ENCODE peak calls at places on chromosomes 13 and 19, in four cellular contexts. One of them, this sample, is unnamed.

GRCh38 chr19:43774103-43774939 is 6.5 kb downstream of the KCNN4 start:
- DNase-seq in OCI-LY7: no peak
- DNase-seq in adrenal gland: peak; percentile 83
- DNase-seq in IMR-90: peak; percentile 58
- DNase-seq in this sample: peak; percentile 72

GRCh38 chr13:99655351-99656091 is 154.2 kb downstream of the TM9SF2 start:
- DNase-seq in OCI-LY7: no peak
- DNase-seq in adrenal gland: no peak
- DNase-seq in IMR-90: peak; percentile 24
- DNase-seq in this sample: no peak

GRCh38 chr13:34044041-34044440 is 226.1 kb downstream of the RFC3 start:
- DNase-seq in IMR-90: no peak
- DNase-seq in adrenal gland: no peak
- DNase-seq in OCI-LY7: no peak
- DNase-seq in this sample: no peak

GRCh38 chr13:74006666-74007065 is 127.5 kb downstream of the KLF12 start:
- DNase-seq in OCI-LY7: no peak
- DNase-seq in adrenal gland: no peak
- DNase-seq in IMR-90: no peak
- DNase-seq in this sample: no peak

GRCh38 chr13:30679483-30680330 is 55.6 kb upstream of the ALOX5AP start:
- DNase-seq in adrenal gland: no peak
- DNase-seq in IMR-90: peak; percentile 41
- DNase-seq in OCI-LY7: peak; percentile 69
- DNase-seq in this sample: no peak

GRCh38 chr13:98541211-98541610 is 35.7 kb downstream of the STK24 start:
- DNase-seq in OCI-LY7: no peak
- DNase-seq in IMR-90: no peak
- DNase-seq in adrenal gland: no peak
- DNase-seq in this sample: no peak

GRCh38 chr13:33330483-33330882 is 44.9 kb upstream of the STARD13 start:
- DNase-seq in adrenal gland: no peak
- DNase-seq in OCI-LY7: no peak
- DNase-seq in IMR-90: no peak
- DNase-seq in this sample: no peak

GRCh38 chr13:56039992-56040391 is 1100.7 kb upstream of the PRR20A start:
- DNase-seq in adrenal gland: no peak
- DNase-seq in IMR-90: no peak
- DNase-seq in OCI-LY7: no peak
- DNase-seq in this sample: no peak

DNA sequence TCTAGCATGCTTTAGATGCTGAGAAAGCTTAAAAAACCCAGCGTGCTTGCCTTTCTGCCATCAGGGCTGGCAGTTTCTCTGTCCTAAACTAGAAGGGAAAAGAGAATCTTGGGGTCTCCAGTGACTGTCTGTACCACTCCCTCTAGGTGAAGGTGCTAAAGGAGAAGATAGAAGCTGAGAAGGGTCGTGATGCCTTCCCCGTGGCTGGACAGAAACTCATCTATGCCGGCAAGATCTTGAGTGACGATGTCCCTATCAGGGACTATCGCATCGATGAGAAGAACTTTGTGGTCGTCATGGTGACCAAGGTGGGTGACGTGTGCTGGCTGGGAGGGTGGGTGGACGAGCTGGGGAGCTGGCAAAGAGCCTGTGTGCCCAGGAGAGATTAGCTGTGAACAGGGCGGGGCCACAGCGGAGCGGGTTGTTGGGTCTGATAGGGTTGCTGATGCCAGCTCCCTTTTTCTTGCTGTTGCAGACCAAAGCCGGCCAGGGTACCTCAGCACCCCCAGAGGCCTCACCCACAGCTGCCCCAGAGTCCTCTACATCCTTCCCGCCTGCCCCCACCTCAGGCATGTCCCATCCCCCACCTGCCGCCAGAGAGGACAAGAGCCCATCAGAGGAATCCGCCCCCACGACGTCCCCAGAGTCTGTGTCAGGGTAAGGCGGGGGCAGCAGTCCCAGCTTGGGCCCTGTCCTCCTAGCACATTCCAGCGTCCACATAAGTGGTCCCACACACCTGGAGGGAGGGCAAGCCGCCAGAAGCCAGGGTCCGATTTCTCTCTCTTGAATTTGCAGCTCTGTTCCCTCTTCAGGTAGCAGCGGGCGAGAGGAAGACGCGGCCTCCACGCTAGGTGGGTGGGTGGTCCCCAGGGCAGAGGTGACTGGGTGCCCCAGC is 2.3 kb downstream of the RAD23A start:
- DNase-seq in IMR-90: no peak
- DNase-seq in OCI-LY7: no peak
- DNase-seq in adrenal gland: no peak
- DNase-seq in this sample: no peak
- H3K4me1 ChIP-seq in IMR-90: peaks cover 8% of the 10 kb centered on the region
- H3K4me1 ChIP-seq in OCI-LY7: peaks cover 36% of the 10 kb centered on the region
- H3K4me1 ChIP-seq in adrenal gland: peaks cover 8% of the 10 kb centered on the region
- H3K4me1 ChIP-seq in this sample: peaks cover 38% of the 10 kb centered on the region

DNA sequence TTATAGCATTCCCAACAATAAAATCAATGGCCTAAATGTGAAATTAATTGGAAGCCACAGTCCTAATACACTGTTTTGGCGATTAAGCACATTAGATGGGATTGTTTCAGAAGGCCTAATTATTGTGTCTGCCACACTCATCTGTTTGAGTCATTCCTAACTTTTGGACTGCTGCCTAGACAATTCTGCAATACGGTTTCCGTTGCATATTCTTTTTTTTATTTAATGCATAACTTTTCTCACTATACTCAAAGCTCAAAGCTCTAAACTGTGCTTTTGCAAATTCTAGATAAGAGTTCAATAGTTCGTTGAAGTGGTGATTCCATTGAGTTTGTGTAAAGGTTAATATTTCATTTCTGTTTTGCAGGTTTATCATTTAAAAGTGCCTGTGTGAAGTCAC is 53.1 kb downstream of the MBNL2 start:
- DNase-seq in OCI-LY7: no peak
- DNase-seq in IMR-90: peak; percentile 92
- DNase-seq in adrenal gland: no peak
- DNase-seq in this sample: no peak
- H3K4me1 ChIP-seq in OCI-LY7: no peaks in the 10 kb centered on the region
- H3K4me1 ChIP-seq in IMR-90: peaks cover 30% of the 10 kb centered on the region
- H3K4me1 ChIP-seq in adrenal gland: peaks cover 37% of the 10 kb centered on the region
- H3K4me1 ChIP-seq in this sample: peaks cover 72% of the 10 kb centered on the region

GRCh38 chr19:14471436-14472187 is 3.5 kb downstream of the PTGER1 start:
- DNase-seq in adrenal gland: no peak
- DNase-seq in IMR-90: no peak
- DNase-seq in OCI-LY7: no peak
- DNase-seq in this sample: no peak
- H3K4me1 ChIP-seq in adrenal gland: no peaks in the 10 kb centered on the region
- H3K4me1 ChIP-seq in IMR-90: peaks cover 18% of the 10 kb centered on the region
- H3K4me1 ChIP-seq in OCI-LY7: no peaks in the 10 kb centered on the region
- H3K4me1 ChIP-seq in this sample: peaks cover 39% of the 10 kb centered on the region

DNA sequence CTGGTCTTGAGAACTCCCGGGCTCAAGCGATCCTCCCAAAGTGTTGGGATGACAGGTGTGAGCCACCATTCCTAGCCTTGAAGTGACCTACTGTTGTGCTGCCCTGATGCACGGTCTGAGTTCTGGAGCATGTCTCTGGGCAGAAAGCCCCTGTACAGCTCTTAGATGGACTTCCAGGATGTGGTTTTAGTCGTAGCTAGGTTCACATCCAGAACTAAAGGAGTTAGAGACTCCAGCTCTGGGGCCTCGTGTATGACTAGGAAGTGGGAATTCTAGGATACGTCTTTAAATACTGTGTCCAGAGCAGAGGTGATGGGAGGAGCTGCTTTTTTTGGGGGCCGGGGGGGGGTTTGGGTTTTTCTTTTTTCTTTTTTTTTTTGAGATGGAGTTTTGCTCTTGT is 12.2 kb downstream of the UPF1 start:
- DNase-seq in IMR-90: no peak
- DNase-seq in OCI-LY7: no peak
- DNase-seq in adrenal gland: no peak
- DNase-seq in this sample: no peak
- H3K4me1 ChIP-seq in IMR-90: peaks cover 28% of the 10 kb centered on the region
- H3K4me1 ChIP-seq in OCI-LY7: peaks cover 8% of the 10 kb centered on the region
- H3K4me1 ChIP-seq in adrenal gland: peaks cover 33% of the 10 kb centered on the region
- H3K4me1 ChIP-seq in this sample: peaks cover 91% of the 10 kb centered on the region

DNA sequence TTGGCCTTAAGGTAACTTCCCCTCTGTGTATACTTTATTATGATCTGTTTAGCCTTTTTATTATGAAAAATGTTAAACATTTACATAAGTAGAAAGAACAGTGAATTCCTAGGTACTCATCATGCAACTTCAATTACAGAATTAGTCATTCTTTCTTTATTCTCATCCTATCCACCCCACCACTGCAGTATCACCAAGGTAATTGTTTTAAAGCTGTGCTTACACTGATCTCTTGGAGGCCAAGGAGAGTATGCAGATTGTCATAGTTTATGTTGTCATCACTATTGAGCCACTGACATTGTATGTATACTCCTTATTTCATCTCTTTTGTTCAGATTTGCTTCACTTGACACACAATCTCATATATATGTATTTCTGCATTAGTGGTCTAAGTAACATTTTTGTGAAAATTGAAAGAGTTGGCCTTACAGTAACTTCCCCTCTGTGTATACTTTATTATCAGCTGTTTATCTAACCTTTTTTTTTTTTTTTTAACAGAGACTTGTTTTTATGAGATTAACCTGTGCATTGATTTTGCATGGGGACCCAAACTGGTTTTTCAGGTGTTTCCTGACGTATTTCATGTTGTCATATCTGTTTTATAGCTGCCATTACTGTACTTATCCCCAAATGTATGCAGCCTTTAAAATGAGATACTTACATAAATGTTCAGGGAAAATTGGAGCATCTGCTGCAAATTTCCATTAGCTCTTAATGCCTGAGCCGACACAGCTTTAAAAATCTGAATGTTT is 4.5 kb downstream of the ZNF507 start:
- DNase-seq in OCI-LY7: no peak
- DNase-seq in adrenal gland: no peak
- DNase-seq in IMR-90: peak; percentile 47
- DNase-seq in this sample: no peak
- H3K4me1 ChIP-seq in OCI-LY7: peaks cover 40% of the 10 kb centered on the region
- H3K4me1 ChIP-seq in adrenal gland: peaks cover 23% of the 10 kb centered on the region
- H3K4me1 ChIP-seq in IMR-90: peaks cover 11% of the 10 kb centered on the region
- H3K4me1 ChIP-seq in this sample: peaks cover 43% of the 10 kb centered on the region

DNA sequence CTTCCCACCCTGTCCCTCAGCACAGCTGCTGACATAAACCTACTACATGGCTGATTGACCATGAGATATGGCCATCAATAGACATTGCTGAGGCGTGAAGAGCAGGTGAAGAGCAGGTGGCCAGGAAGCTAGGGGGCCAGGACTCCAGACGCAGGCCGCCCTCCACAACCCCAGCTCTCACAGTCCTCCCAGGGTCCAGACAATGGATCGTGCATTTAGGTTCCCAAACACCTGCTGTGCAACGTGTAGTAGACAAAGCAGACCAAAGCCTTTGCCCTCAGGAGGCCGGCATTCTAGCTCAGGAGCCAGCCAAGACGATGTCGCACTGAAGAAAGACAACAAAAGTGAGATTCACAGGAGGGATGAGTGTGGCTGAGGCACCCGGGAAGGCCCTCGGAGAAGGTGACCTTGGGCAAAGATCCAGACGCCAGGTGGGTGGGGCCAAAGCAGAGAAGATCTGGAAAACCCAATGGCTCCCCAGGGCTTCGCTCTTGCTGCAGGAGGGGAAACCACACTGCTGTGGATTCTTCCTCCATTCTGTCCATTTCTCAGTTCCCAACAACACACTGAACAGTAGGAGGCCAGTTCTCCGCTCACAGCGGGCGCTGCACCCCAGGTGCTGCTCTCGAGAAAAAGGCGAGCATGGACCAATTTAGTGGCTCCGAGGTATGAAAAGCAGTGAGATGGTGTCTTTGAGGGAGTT is 1.4 kb downstream of the FFAR1 start:
- DNase-seq in adrenal gland: no peak
- DNase-seq in IMR-90: no peak
- DNase-seq in OCI-LY7: peak; percentile 93
- DNase-seq in this sample: no peak
- H3K4me1 ChIP-seq in adrenal gland: no peaks in the 10 kb centered on the region
- H3K4me1 ChIP-seq in IMR-90: no peaks in the 10 kb centered on the region
- H3K4me1 ChIP-seq in OCI-LY7: peaks cover 90% of the 10 kb centered on the region
- H3K4me1 ChIP-seq in this sample: no peaks in the 10 kb centered on the region

DNA sequence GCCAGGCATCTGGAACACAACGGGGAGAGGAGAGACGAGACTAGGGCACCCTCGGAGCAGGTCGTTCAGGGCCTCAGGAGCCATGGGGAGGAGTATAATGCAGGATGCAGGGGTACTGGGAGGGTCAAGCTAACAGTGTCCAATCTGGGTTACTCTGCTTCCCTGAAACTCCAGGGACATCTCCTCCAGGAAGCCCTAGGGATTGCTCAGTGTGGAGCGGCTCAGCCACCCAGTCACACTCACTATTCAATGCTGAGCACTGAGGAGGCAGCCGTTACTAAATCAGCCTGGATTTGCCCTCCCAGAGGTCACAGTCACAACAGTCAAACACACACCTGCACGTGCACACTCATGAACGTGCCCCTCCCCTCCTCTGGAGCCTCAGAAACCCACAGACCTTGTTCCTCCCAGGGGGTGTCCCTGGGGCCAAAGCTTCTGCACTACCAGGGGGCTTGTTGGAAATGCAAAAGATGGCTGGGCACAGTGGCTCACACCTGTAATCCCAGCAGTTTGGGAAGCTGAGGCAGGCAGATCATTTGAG is 6.9 kb upstream of the FOSB start:
- DNase-seq in OCI-LY7: peak; percentile 58
- DNase-seq in adrenal gland: no peak
- DNase-seq in IMR-90: no peak
- DNase-seq in this sample: no peak
- H3K4me1 ChIP-seq in OCI-LY7: peaks cover 29% of the 10 kb centered on the region
- H3K4me1 ChIP-seq in adrenal gland: peaks cover 4% of the 10 kb centered on the region
- H3K4me1 ChIP-seq in IMR-90: peaks cover 5% of the 10 kb centered on the region
- H3K4me1 ChIP-seq in this sample: peaks cover 7% of the 10 kb centered on the region

GRCh38 chr13:40981361-40981760 is 37.8 kb downstream of the ELF1 start:
- DNase-seq in IMR-90: no peak
- DNase-seq in OCI-LY7: peak; percentile 58
- DNase-seq in adrenal gland: no peak
- DNase-seq in this sample: no peak
- H3K4me1 ChIP-seq in IMR-90: peaks cover 5% of the 10 kb centered on the region
- H3K4me1 ChIP-seq in OCI-LY7: peaks cover 51% of the 10 kb centered on the region
- H3K4me1 ChIP-seq in adrenal gland: peaks cover 24% of the 10 kb centered on the region
- H3K4me1 ChIP-seq in this sample: peaks cover 77% of the 10 kb centered on the region

GRCh38 chr19:11624064-11624463 is 26.8 kb downstream of the ZNF627 start:
- DNase-seq in adrenal gland: no peak
- DNase-seq in OCI-LY7: no peak
- DNase-seq in IMR-90: peak; percentile 35
- DNase-seq in this sample: peak; percentile 7
- H3K4me1 ChIP-seq in adrenal gland: peaks cover 15% of the 10 kb centered on the region
- H3K4me1 ChIP-seq in OCI-LY7: peaks cover 8% of the 10 kb centered on the region
- H3K4me1 ChIP-seq in IMR-90: no peaks in the 10 kb centered on the region
- H3K4me1 ChIP-seq in this sample: peaks cover 19% of the 10 kb centered on the region

GRCh38 chr13:40187324-40187795 is 479.1 kb downstream of the FOXO1 start:
- DNase-seq in OCI-LY7: no peak
- DNase-seq in IMR-90: no peak
- DNase-seq in adrenal gland: no peak
- DNase-seq in this sample: no peak
- H3K4me1 ChIP-seq in OCI-LY7: peaks cover 31% of the 10 kb centered on the region
- H3K4me1 ChIP-seq in IMR-90: no peaks in the 10 kb centered on the region
- H3K4me1 ChIP-seq in adrenal gland: peaks cover 6% of the 10 kb centered on the region
- H3K4me1 ChIP-seq in this sample: peaks cover 56% of the 10 kb centered on the region